ENCODE peak calls at places on chromosomes 12 and 14, in seven cellular contexts. One of them, this sample, is unnamed. For H4K20me1, the result is how much of the 10 kb centered on the place peaks cover.

GRCh38 chr14:105448706-105449111 is 25.9 kb upstream of the CRIP2 start:
- DNase-seq in H1: peak
- DNase-seq in GM23338: peak
- DNase-seq in SK-N-SH: peak
- DNase-seq in GM12878: no peak
- DNase-seq in K562: peak
- DNase-seq in HCT116: no peak
- DNase-seq in this sample: peak

GRCh38 chr14:60328588-60328987 is 79.6 kb downstream of the PPM1A start:
- DNase-seq in GM23338: peak
- DNase-seq in K562: no peak
- DNase-seq in HCT116: no peak
- DNase-seq in SK-N-SH: peak
- DNase-seq in GM12878: no peak
- DNase-seq in H1: no peak
- DNase-seq in this sample: no peak

GRCh38 chr14:69038449-69039286 is 59.6 kb upstream of the ACTN1 start:
- DNase-seq in HCT116: no peak
- DNase-seq in K562: peak
- DNase-seq in GM23338: no peak
- DNase-seq in H1: no peak
- DNase-seq in GM12878: no peak
- DNase-seq in SK-N-SH: peak
- DNase-seq in this sample: peak

GRCh38 chr14:86115972-86116371 is 586.0 kb downstream of the FLRT2 start:
- DNase-seq in K562: no peak
- DNase-seq in HCT116: no peak
- DNase-seq in H1: no peak
- DNase-seq in GM23338: no peak
- DNase-seq in SK-N-SH: no peak
- DNase-seq in GM12878: no peak
- DNase-seq in this sample: no peak

GRCh38 chr12:117347588-117347987 is 13.8 kb downstream of the NOS1 start:
- DNase-seq in GM12878: no peak
- DNase-seq in H1: no peak
- DNase-seq in SK-N-SH: no peak
- DNase-seq in HCT116: no peak
- DNase-seq in K562: no peak
- DNase-seq in GM23338: no peak
- DNase-seq in this sample: no peak

GRCh38 chr12:64890873-64891468 is 66.5 kb downstream of the TBC1D30 start:
- DNase-seq in SK-N-SH: peak
- DNase-seq in K562: peak
- DNase-seq in GM12878: no peak
- DNase-seq in HCT116: peak
- DNase-seq in H1: no peak
- DNase-seq in GM23338: peak
- DNase-seq in this sample: peak

GRCh38 chr14:55274760-55275159 is 3.5 kb downstream of the FBXO34 start:
- DNase-seq in HCT116: no peak
- DNase-seq in SK-N-SH: peak
- DNase-seq in H1: no peak
- DNase-seq in K562: peak
- DNase-seq in GM23338: no peak
- DNase-seq in GM12878: no peak
- DNase-seq in this sample: no peak

GRCh38 chr12:60072911-60073310 is 477.1 kb downstream of the SLC16A7 start:
- DNase-seq in HCT116: no peak
- DNase-seq in SK-N-SH: no peak
- DNase-seq in H1: no peak
- DNase-seq in GM23338: peak
- DNase-seq in K562: no peak
- DNase-seq in GM12878: no peak
- DNase-seq in this sample: peak

GRCh38 chr14:73461478-73462077 is 3.2 kb upstream of the NUMB start:
- DNase-seq in GM12878: no peak
- DNase-seq in H1: no peak
- DNase-seq in HCT116: no peak
- DNase-seq in GM23338: no peak
- DNase-seq in SK-N-SH: no peak
- DNase-seq in K562: peak
- DNase-seq in this sample: peak

DNA sequence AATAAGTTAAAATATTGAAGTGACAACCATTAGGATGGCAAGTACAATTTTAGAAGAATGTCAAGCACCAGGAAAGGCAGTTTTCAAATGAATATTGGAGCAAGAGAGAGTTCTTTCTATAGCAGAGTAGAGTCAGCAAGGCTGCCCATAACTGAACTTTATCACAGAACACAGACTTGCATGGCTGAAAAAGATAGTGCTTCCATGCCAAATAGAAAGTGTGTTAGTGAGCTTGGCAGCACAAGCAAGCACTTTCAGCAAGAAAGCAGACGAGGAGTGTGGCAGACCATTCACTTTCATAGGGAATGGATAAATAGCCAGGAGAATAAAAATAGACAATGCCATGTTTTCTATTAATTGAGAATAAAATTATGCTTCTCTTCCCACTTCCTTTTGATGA is 647.0 kb upstream of the MGAT4C start:
- DNase-seq in GM23338: no peak
- DNase-seq in SK-N-SH: no peak
- DNase-seq in K562: no peak
- DNase-seq in H1: no peak
- DNase-seq in GM12878: no peak
- DNase-seq in HCT116: no peak
- DNase-seq in this sample: no peak
- TF ChIP-seq POLR2AphosphoS5 in GM23338: no peak
- TF ChIP-seq POLR2AphosphoS5 in SK-N-SH: no peak
- TF ChIP-seq POLR2AphosphoS5 in K562: no peak
- TF ChIP-seq POLR2AphosphoS5 in H1: no peak
- TF ChIP-seq POLR2AphosphoS5 in GM12878: no peak
- TF ChIP-seq POLR2AphosphoS5 in HCT116: no peak
- TF ChIP-seq POLR2AphosphoS5 in this sample: no peak

GRCh38 chr12:25241171-25242020 is 9.3 kb downstream of the KRAS start:
- DNase-seq in K562: peak
- DNase-seq in H1: no peak
- DNase-seq in GM23338: peak
- DNase-seq in SK-N-SH: peak
- DNase-seq in HCT116: peak
- DNase-seq in GM12878: no peak
- DNase-seq in this sample: peak
- H4K20me1 ChIP-seq in K562: under half
- H4K20me1 ChIP-seq in H1: under half
- H4K20me1 ChIP-seq in GM23338: under half
- H4K20me1 ChIP-seq in SK-N-SH: under half
- H4K20me1 ChIP-seq in HCT116: under half
- H4K20me1 ChIP-seq in GM12878: under half
- H4K20me1 ChIP-seq in this sample: under half

GRCh38 chr12:82686223-82687019 is at the start of gene TMTC2:
- DNase-seq in H1: no peak
- DNase-seq in SK-N-SH: peak
- DNase-seq in HCT116: peak
- DNase-seq in K562: peak
- DNase-seq in GM12878: peak
- DNase-seq in GM23338: peak
- DNase-seq in this sample: peak

GRCh38 chr12:82685721-82686222 is 934 bp upstream of the TMTC2 start:
- DNase-seq in SK-N-SH: peak
- DNase-seq in GM23338: peak
- DNase-seq in HCT116: peak
- DNase-seq in H1: peak
- DNase-seq in GM12878: peak
- DNase-seq in K562: peak
- DNase-seq in this sample: peak

GRCh38 chr12:82688619-82689018 is 1.9 kb downstream of the TMTC2 start:
- DNase-seq in GM23338: no peak
- DNase-seq in HCT116: no peak
- DNase-seq in K562: no peak
- DNase-seq in H1: no peak
- DNase-seq in SK-N-SH: no peak
- DNase-seq in GM12878: no peak
- DNase-seq in this sample: no peak

GRCh38 chr12:82688035-82688501 is 1.4 kb downstream of the TMTC2 start:
- DNase-seq in GM23338: no peak
- DNase-seq in SK-N-SH: peak
- DNase-seq in K562: no peak
- DNase-seq in GM12878: no peak
- DNase-seq in H1: no peak
- DNase-seq in HCT116: no peak
- DNase-seq in this sample: peak

GRCh38 chr12:82687020-82687951 is 580 bp downstream of the TMTC2 start:
- DNase-seq in GM12878: no peak
- DNase-seq in H1: no peak
- DNase-seq in HCT116: peak
- DNase-seq in SK-N-SH: no peak
- DNase-seq in GM23338: peak
- DNase-seq in K562: peak
- DNase-seq in this sample: no peak
- TF ChIP-seq POLR2AphosphoS5 in GM12878: no peak
- TF ChIP-seq POLR2AphosphoS5 in H1: no peak
- TF ChIP-seq POLR2AphosphoS5 in HCT116: peak
- TF ChIP-seq POLR2AphosphoS5 in SK-N-SH: no peak
- TF ChIP-seq POLR2AphosphoS5 in GM23338: peak
- TF ChIP-seq POLR2AphosphoS5 in K562: no peak
- TF ChIP-seq POLR2AphosphoS5 in this sample: peak

GRCh38 chr12:116122639-116123038 is 154.9 kb downstream of the MED13L start:
- DNase-seq in K562: no peak
- DNase-seq in GM12878: no peak
- DNase-seq in H1: no peak
- DNase-seq in GM23338: no peak
- DNase-seq in SK-N-SH: no peak
- DNase-seq in HCT116: no peak
- DNase-seq in this sample: no peak

GRCh38 chr12:116125084-116125483 is 152.4 kb downstream of the MED13L start:
- DNase-seq in GM12878: no peak
- DNase-seq in HCT116: no peak
- DNase-seq in K562: no peak
- DNase-seq in H1: no peak
- DNase-seq in SK-N-SH: no peak
- DNase-seq in GM23338: no peak
- DNase-seq in this sample: no peak

GRCh38 chr12:116125981-116126566 is 151.4 kb downstream of the MED13L start:
- DNase-seq in HCT116: no peak
- DNase-seq in GM12878: no peak
- DNase-seq in K562: no peak
- DNase-seq in SK-N-SH: no peak
- DNase-seq in H1: no peak
- DNase-seq in GM23338: peak
- DNase-seq in this sample: no peak

GRCh38 chr12:116123511-116124258 is 153.8 kb downstream of the MED13L start:
- DNase-seq in SK-N-SH: peak
- DNase-seq in H1: no peak
- DNase-seq in GM23338: no peak
- DNase-seq in K562: peak
- DNase-seq in HCT116: no peak
- DNase-seq in GM12878: no peak
- DNase-seq in this sample: peak

DNA sequence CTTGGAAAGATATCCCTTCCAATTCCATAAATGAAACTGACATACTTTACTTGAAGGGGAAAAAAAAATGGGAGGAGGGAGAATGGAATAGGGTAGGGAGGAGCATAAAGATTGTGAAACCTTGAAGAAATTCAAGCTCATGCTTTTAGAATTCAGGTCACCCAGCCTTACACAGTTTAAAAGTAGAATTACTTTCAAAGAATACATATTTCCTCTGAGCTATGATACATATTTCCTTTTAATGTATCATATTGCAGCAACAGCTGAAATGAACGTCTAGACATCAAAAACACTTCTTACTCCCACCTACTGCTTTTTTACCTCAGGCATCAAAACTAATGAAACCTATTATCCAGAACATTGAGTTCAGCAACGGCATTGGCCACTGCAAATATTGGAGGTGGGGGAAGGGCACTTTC is 156.0 kb downstream of the MED13L start:
- DNase-seq in GM23338: no peak
- DNase-seq in SK-N-SH: no peak
- DNase-seq in K562: no peak
- DNase-seq in GM12878: no peak
- DNase-seq in HCT116: no peak
- DNase-seq in H1: no peak
- DNase-seq in this sample: peak
- H4K20me1 ChIP-seq in GM23338: under half
- H4K20me1 ChIP-seq in SK-N-SH: half or more
- H4K20me1 ChIP-seq in K562: under half
- H4K20me1 ChIP-seq in GM12878: under half
- H4K20me1 ChIP-seq in HCT116: half or more
- H4K20me1 ChIP-seq in H1: under half
- H4K20me1 ChIP-seq in this sample: under half

GRCh38 chr12:89353823-89354629 is 1.7 kb upstream of the DUSP6 start:
- DNase-seq in GM23338: peak
- DNase-seq in H1: peak
- DNase-seq in K562: no peak
- DNase-seq in GM12878: no peak
- DNase-seq in HCT116: peak
- DNase-seq in SK-N-SH: peak
- DNase-seq in this sample: peak
- TF ChIP-seq POLR2AphosphoS5 in GM23338: peak
- TF ChIP-seq POLR2AphosphoS5 in H1: peak
- TF ChIP-seq POLR2AphosphoS5 in K562: no peak
- TF ChIP-seq POLR2AphosphoS5 in GM12878: no peak
- TF ChIP-seq POLR2AphosphoS5 in HCT116: peak
- TF ChIP-seq POLR2AphosphoS5 in SK-N-SH: peak
- TF ChIP-seq POLR2AphosphoS5 in this sample: peak

GRCh38 chr12:104345234-104346066 is 41.9 kb downstream of the EID3 start:
- DNase-seq in K562: no peak
- DNase-seq in H1: no peak
- DNase-seq in HCT116: no peak
- DNase-seq in GM23338: no peak
- DNase-seq in GM12878: no peak
- DNase-seq in SK-N-SH: no peak
- DNase-seq in this sample: no peak
- H4K20me1 ChIP-seq in K562: under half
- H4K20me1 ChIP-seq in H1: under half
- H4K20me1 ChIP-seq in HCT116: under half
- H4K20me1 ChIP-seq in GM23338: under half
- H4K20me1 ChIP-seq in GM12878: under half
- H4K20me1 ChIP-seq in SK-N-SH: under half
- H4K20me1 ChIP-seq in this sample: under half

GRCh38 chr12:119959435-119959834 is 29.6 kb upstream of the BICDL1 start:
- DNase-seq in GM23338: peak
- DNase-seq in HCT116: no peak
- DNase-seq in SK-N-SH: no peak
- DNase-seq in H1: no peak
- DNase-seq in GM12878: no peak
- DNase-seq in K562: no peak
- DNase-seq in this sample: no peak
- TF ChIP-seq POLR2AphosphoS5 in GM23338: no peak
- TF ChIP-seq POLR2AphosphoS5 in HCT116: no peak
- TF ChIP-seq POLR2AphosphoS5 in SK-N-SH: no peak
- TF ChIP-seq POLR2AphosphoS5 in H1: no peak
- TF ChIP-seq POLR2AphosphoS5 in GM12878: no peak
- TF ChIP-seq POLR2AphosphoS5 in K562: no peak
- TF ChIP-seq POLR2AphosphoS5 in this sample: no peak

GRCh38 chr12:13200841-13201240 is 4.3 kb downstream of the EMP1 start:
- DNase-seq in GM23338: no peak
- DNase-seq in K562: no peak
- DNase-seq in HCT116: no peak
- DNase-seq in H1: no peak
- DNase-seq in SK-N-SH: no peak
- DNase-seq in GM12878: no peak
- DNase-seq in this sample: no peak
- H4K20me1 ChIP-seq in GM23338: under half
- H4K20me1 ChIP-seq in K562: under half
- H4K20me1 ChIP-seq in HCT116: under half
- H4K20me1 ChIP-seq in H1: under half
- H4K20me1 ChIP-seq in SK-N-SH: under half
- H4K20me1 ChIP-seq in GM12878: under half
- H4K20me1 ChIP-seq in this sample: under half

GRCh38 chr12:115687094-115687493 is 590.4 kb downstream of the MED13L start:
- DNase-seq in HCT116: no peak
- DNase-seq in SK-N-SH: no peak
- DNase-seq in K562: no peak
- DNase-seq in GM12878: no peak
- DNase-seq in GM23338: no peak
- DNase-seq in H1: no peak
- DNase-seq in this sample: no peak
- TF ChIP-seq POLR2AphosphoS5 in HCT116: no peak
- TF ChIP-seq POLR2AphosphoS5 in SK-N-SH: no peak
- TF ChIP-seq POLR2AphosphoS5 in K562: no peak
- TF ChIP-seq POLR2AphosphoS5 in GM12878: no peak
- TF ChIP-seq POLR2AphosphoS5 in GM23338: no peak
- TF ChIP-seq POLR2AphosphoS5 in H1: no peak
- TF ChIP-seq POLR2AphosphoS5 in this sample: no peak

This sample was measured in endothelial cell of umbilical vein.